ENCODE peak calls at places on chromosomes 3 and 15, in six cellular contexts. One of them, this sample, is unnamed.

GRCh38 chr3:32818431-32819085 is 761 bp downstream of the TRIM71 start:
- DNase-seq in activated naive CD4-positive, alpha-beta T cell: no peak
- DNase-seq in activated T-helper 9 cell treated with anti-CD3 and anti-CD28 coated beads, Interleukin-2, amount 50 U/mL, for 16 hours: no peak
- DNase-seq in stimulated activated CD8-positive, alpha-beta memory T cell treated with anti-CD3 and anti-CD28 coated beads, Interleukin-7, amount 100 ng/mL, for 24 hours: no peak
- DNase-seq in NCI-H524: no peak
- DNase-seq in EL: no peak
- DNase-seq in this sample: no peak

GRCh38 chr3:139327231-139327630 is 16.6 kb upstream of the MRPS22 start:
- DNase-seq in activated naive CD4-positive, alpha-beta T cell: no peak
- DNase-seq in activated T-helper 9 cell treated with anti-CD3 and anti-CD28 coated beads, Interleukin-2, amount 50 U/mL, for 16 hours: no peak
- DNase-seq in stimulated activated CD8-positive, alpha-beta memory T cell treated with anti-CD3 and anti-CD28 coated beads, Interleukin-7, amount 100 ng/mL, for 24 hours: no peak
- DNase-seq in NCI-H524: no peak
- DNase-seq in EL: no peak
- DNase-seq in this sample: no peak

GRCh38 chr3:75983609-75984290 is 198.4 kb upstream of the ZNF717 start:
- DNase-seq in activated naive CD4-positive, alpha-beta T cell: no peak
- DNase-seq in activated T-helper 9 cell treated with anti-CD3 and anti-CD28 coated beads, Interleukin-2, amount 50 U/mL, for 16 hours: no peak
- DNase-seq in stimulated activated CD8-positive, alpha-beta memory T cell treated with anti-CD3 and anti-CD28 coated beads, Interleukin-7, amount 100 ng/mL, for 24 hours: no peak
- DNase-seq in NCI-H524: no peak
- DNase-seq in EL: peak
- DNase-seq in this sample: no peak

GRCh38 chr15:41981373-41982132 is 9.2 kb upstream of the EHD4 start:
- DNase-seq in activated naive CD4-positive, alpha-beta T cell: no peak
- DNase-seq in activated T-helper 9 cell treated with anti-CD3 and anti-CD28 coated beads, Interleukin-2, amount 50 U/mL, for 16 hours: no peak
- DNase-seq in stimulated activated CD8-positive, alpha-beta memory T cell treated with anti-CD3 and anti-CD28 coated beads, Interleukin-7, amount 100 ng/mL, for 24 hours: no peak
- DNase-seq in NCI-H524: no peak
- DNase-seq in EL: peak
- DNase-seq in this sample: no peak

GRCh38 chr15:36363335-36363734 is 216.1 kb upstream of the CDIN1 start:
- DNase-seq in activated naive CD4-positive, alpha-beta T cell: no peak
- DNase-seq in activated T-helper 9 cell treated with anti-CD3 and anti-CD28 coated beads, Interleukin-2, amount 50 U/mL, for 16 hours: no peak
- DNase-seq in stimulated activated CD8-positive, alpha-beta memory T cell treated with anti-CD3 and anti-CD28 coated beads, Interleukin-7, amount 100 ng/mL, for 24 hours: no peak
- DNase-seq in NCI-H524: no peak
- DNase-seq in EL: peak
- DNase-seq in this sample: no peak

GRCh38 chr15:74775132-74775562 is 6.7 kb upstream of the CSK start:
- DNase-seq in activated naive CD4-positive, alpha-beta T cell: no peak
- DNase-seq in activated T-helper 9 cell treated with anti-CD3 and anti-CD28 coated beads, Interleukin-2, amount 50 U/mL, for 16 hours: no peak
- DNase-seq in stimulated activated CD8-positive, alpha-beta memory T cell treated with anti-CD3 and anti-CD28 coated beads, Interleukin-7, amount 100 ng/mL, for 24 hours: no peak
- DNase-seq in NCI-H524: no peak
- DNase-seq in EL: no peak
- DNase-seq in this sample: no peak

GRCh38 chr3:19106307-19106706 is 42.0 kb upstream of the KCNH8 start:
- DNase-seq in activated naive CD4-positive, alpha-beta T cell: no peak
- DNase-seq in activated T-helper 9 cell treated with anti-CD3 and anti-CD28 coated beads, Interleukin-2, amount 50 U/mL, for 16 hours: no peak
- DNase-seq in stimulated activated CD8-positive, alpha-beta memory T cell treated with anti-CD3 and anti-CD28 coated beads, Interleukin-7, amount 100 ng/mL, for 24 hours: no peak
- DNase-seq in NCI-H524: no peak
- DNase-seq in EL: no peak
- DNase-seq in this sample: no peak

GRCh38 chr15:88636039-88636438 is 2.8 kb upstream of the ISG20 start:
- DNase-seq in activated naive CD4-positive, alpha-beta T cell: peak
- DNase-seq in activated T-helper 9 cell treated with anti-CD3 and anti-CD28 coated beads, Interleukin-2, amount 50 U/mL, for 16 hours: peak
- DNase-seq in stimulated activated CD8-positive, alpha-beta memory T cell treated with anti-CD3 and anti-CD28 coated beads, Interleukin-7, amount 100 ng/mL, for 24 hours: no peak
- DNase-seq in NCI-H524: no peak
- DNase-seq in EL: no peak
- DNase-seq in this sample: no peak

GRCh38 chr15:84387086-84387485 is 151.5 kb downstream of the GOLGA6L4 start:
- DNase-seq in activated naive CD4-positive, alpha-beta T cell: no peak
- DNase-seq in activated T-helper 9 cell treated with anti-CD3 and anti-CD28 coated beads, Interleukin-2, amount 50 U/mL, for 16 hours: no peak
- DNase-seq in stimulated activated CD8-positive, alpha-beta memory T cell treated with anti-CD3 and anti-CD28 coated beads, Interleukin-7, amount 100 ng/mL, for 24 hours: no peak
- DNase-seq in NCI-H524: no peak
- DNase-seq in EL: no peak
- DNase-seq in this sample: no peak

GRCh38 chr3:19348929-19349564 is 200.7 kb downstream of the KCNH8 start:
- DNase-seq in activated naive CD4-positive, alpha-beta T cell: no peak
- DNase-seq in activated T-helper 9 cell treated with anti-CD3 and anti-CD28 coated beads, Interleukin-2, amount 50 U/mL, for 16 hours: no peak
- DNase-seq in stimulated activated CD8-positive, alpha-beta memory T cell treated with anti-CD3 and anti-CD28 coated beads, Interleukin-7, amount 100 ng/mL, for 24 hours: no peak
- DNase-seq in NCI-H524: peak
- DNase-seq in EL: peak
- DNase-seq in this sample: peak

GRCh38 chr3:29515451-29515850 is 234.6 kb downstream of the RBMS3 start:
- DNase-seq in activated naive CD4-positive, alpha-beta T cell: no peak
- DNase-seq in activated T-helper 9 cell treated with anti-CD3 and anti-CD28 coated beads, Interleukin-2, amount 50 U/mL, for 16 hours: no peak
- DNase-seq in stimulated activated CD8-positive, alpha-beta memory T cell treated with anti-CD3 and anti-CD28 coated beads, Interleukin-7, amount 100 ng/mL, for 24 hours: no peak
- DNase-seq in NCI-H524: no peak
- DNase-seq in EL: peak
- DNase-seq in this sample: no peak

GRCh38 chr3:98199020-98199419 is 32.5 kb downstream of the OR5H15 start:
- DNase-seq in activated naive CD4-positive, alpha-beta T cell: no peak
- DNase-seq in activated T-helper 9 cell treated with anti-CD3 and anti-CD28 coated beads, Interleukin-2, amount 50 U/mL, for 16 hours: no peak
- DNase-seq in stimulated activated CD8-positive, alpha-beta memory T cell treated with anti-CD3 and anti-CD28 coated beads, Interleukin-7, amount 100 ng/mL, for 24 hours: no peak
- DNase-seq in NCI-H524: no peak
- DNase-seq in EL: no peak
- DNase-seq in this sample: no peak

GRCh38 chr15:90558182-90558581 is 28.5 kb downstream of the CRTC3 start:
- DNase-seq in activated naive CD4-positive, alpha-beta T cell: no peak
- DNase-seq in activated T-helper 9 cell treated with anti-CD3 and anti-CD28 coated beads, Interleukin-2, amount 50 U/mL, for 16 hours: no peak
- DNase-seq in stimulated activated CD8-positive, alpha-beta memory T cell treated with anti-CD3 and anti-CD28 coated beads, Interleukin-7, amount 100 ng/mL, for 24 hours: no peak
- DNase-seq in NCI-H524: no peak
- DNase-seq in EL: no peak
- DNase-seq in this sample: peak

GRCh38 chr3:146090521-146090920 is 70.5 kb downstream of the PLOD2 start:
- DNase-seq in activated naive CD4-positive, alpha-beta T cell: no peak
- DNase-seq in activated T-helper 9 cell treated with anti-CD3 and anti-CD28 coated beads, Interleukin-2, amount 50 U/mL, for 16 hours: no peak
- DNase-seq in stimulated activated CD8-positive, alpha-beta memory T cell treated with anti-CD3 and anti-CD28 coated beads, Interleukin-7, amount 100 ng/mL, for 24 hours: no peak
- DNase-seq in NCI-H524: no peak
- DNase-seq in EL: no peak
- DNase-seq in this sample: no peak

GRCh38 chr15:78392430-78392829 is 45.6 kb upstream of the IREB2 start:
- DNase-seq in activated naive CD4-positive, alpha-beta T cell: no peak
- DNase-seq in activated T-helper 9 cell treated with anti-CD3 and anti-CD28 coated beads, Interleukin-2, amount 50 U/mL, for 16 hours: no peak
- DNase-seq in stimulated activated CD8-positive, alpha-beta memory T cell treated with anti-CD3 and anti-CD28 coated beads, Interleukin-7, amount 100 ng/mL, for 24 hours: no peak
- DNase-seq in NCI-H524: no peak
- DNase-seq in EL: no peak
- DNase-seq in this sample: no peak

GRCh38 chr15:24917431-24917830 is 37.4 kb upstream of the SNRPN start:
- DNase-seq in activated naive CD4-positive, alpha-beta T cell: no peak
- DNase-seq in activated T-helper 9 cell treated with anti-CD3 and anti-CD28 coated beads, Interleukin-2, amount 50 U/mL, for 16 hours: no peak
- DNase-seq in stimulated activated CD8-positive, alpha-beta memory T cell treated with anti-CD3 and anti-CD28 coated beads, Interleukin-7, amount 100 ng/mL, for 24 hours: no peak
- DNase-seq in NCI-H524: no peak
- DNase-seq in EL: no peak
- DNase-seq in this sample: no peak

GRCh38 chr3:133895208-133896001 is at the start of gene RAB6B:
- DNase-seq in activated naive CD4-positive, alpha-beta T cell: no peak
- DNase-seq in activated T-helper 9 cell treated with anti-CD3 and anti-CD28 coated beads, Interleukin-2, amount 50 U/mL, for 16 hours: no peak
- DNase-seq in stimulated activated CD8-positive, alpha-beta memory T cell treated with anti-CD3 and anti-CD28 coated beads, Interleukin-7, amount 100 ng/mL, for 24 hours: no peak
- DNase-seq in NCI-H524: no peak
- DNase-seq in EL: peak
- DNase-seq in this sample: peak

GRCh38 chr15:80861776-80862175 is 82.6 kb downstream of the CEMIP start:
- DNase-seq in activated naive CD4-positive, alpha-beta T cell: no peak
- DNase-seq in activated T-helper 9 cell treated with anti-CD3 and anti-CD28 coated beads, Interleukin-2, amount 50 U/mL, for 16 hours: no peak
- DNase-seq in stimulated activated CD8-positive, alpha-beta memory T cell treated with anti-CD3 and anti-CD28 coated beads, Interleukin-7, amount 100 ng/mL, for 24 hours: no peak
- DNase-seq in NCI-H524: no peak
- DNase-seq in EL: no peak
- DNase-seq in this sample: peak

GRCh38 chr3:177440456-177441105 is 243.3 kb upstream of the TBL1XR1 start:
- DNase-seq in activated naive CD4-positive, alpha-beta T cell: no peak
- DNase-seq in activated T-helper 9 cell treated with anti-CD3 and anti-CD28 coated beads, Interleukin-2, amount 50 U/mL, for 16 hours: no peak
- DNase-seq in stimulated activated CD8-positive, alpha-beta memory T cell treated with anti-CD3 and anti-CD28 coated beads, Interleukin-7, amount 100 ng/mL, for 24 hours: no peak
- DNase-seq in NCI-H524: peak
- DNase-seq in EL: peak
- DNase-seq in this sample: peak

GRCh38 chr15:65829150-65829764 is 37.2 kb upstream of the DENND4A start:
- DNase-seq in activated naive CD4-positive, alpha-beta T cell: no peak
- DNase-seq in activated T-helper 9 cell treated with anti-CD3 and anti-CD28 coated beads, Interleukin-2, amount 50 U/mL, for 16 hours: no peak
- DNase-seq in stimulated activated CD8-positive, alpha-beta memory T cell treated with anti-CD3 and anti-CD28 coated beads, Interleukin-7, amount 100 ng/mL, for 24 hours: no peak
- DNase-seq in NCI-H524: peak
- DNase-seq in EL: peak
- DNase-seq in this sample: peak

GRCh38 chr15:91908401-91908800 is 54.9 kb downstream of the SLCO3A1 start:
- DNase-seq in activated naive CD4-positive, alpha-beta T cell: no peak
- DNase-seq in activated T-helper 9 cell treated with anti-CD3 and anti-CD28 coated beads, Interleukin-2, amount 50 U/mL, for 16 hours: no peak
- DNase-seq in stimulated activated CD8-positive, alpha-beta memory T cell treated with anti-CD3 and anti-CD28 coated beads, Interleukin-7, amount 100 ng/mL, for 24 hours: no peak
- DNase-seq in NCI-H524: no peak
- DNase-seq in EL: peak
- DNase-seq in this sample: no peak

GRCh38 chr3:72077473-72078259 is 292.7 kb upstream of the PROK2 start:
- DNase-seq in activated naive CD4-positive, alpha-beta T cell: no peak
- DNase-seq in activated T-helper 9 cell treated with anti-CD3 and anti-CD28 coated beads, Interleukin-2, amount 50 U/mL, for 16 hours: no peak
- DNase-seq in stimulated activated CD8-positive, alpha-beta memory T cell treated with anti-CD3 and anti-CD28 coated beads, Interleukin-7, amount 100 ng/mL, for 24 hours: no peak
- DNase-seq in NCI-H524: no peak
- DNase-seq in EL: no peak
- DNase-seq in this sample: no peak

GRCh38 chr15:35306361-35306981 is 221.4 kb upstream of the NANOGP8 start:
- DNase-seq in activated naive CD4-positive, alpha-beta T cell: no peak
- DNase-seq in activated T-helper 9 cell treated with anti-CD3 and anti-CD28 coated beads, Interleukin-2, amount 50 U/mL, for 16 hours: no peak
- DNase-seq in stimulated activated CD8-positive, alpha-beta memory T cell treated with anti-CD3 and anti-CD28 coated beads, Interleukin-7, amount 100 ng/mL, for 24 hours: no peak
- DNase-seq in NCI-H524: no peak
- DNase-seq in EL: peak
- DNase-seq in this sample: peak

GRCh38 chr15:100328796-100329195 is 13.0 kb downstream of the ADAMTS17 start:
- DNase-seq in activated naive CD4-positive, alpha-beta T cell: no peak
- DNase-seq in activated T-helper 9 cell treated with anti-CD3 and anti-CD28 coated beads, Interleukin-2, amount 50 U/mL, for 16 hours: no peak
- DNase-seq in stimulated activated CD8-positive, alpha-beta memory T cell treated with anti-CD3 and anti-CD28 coated beads, Interleukin-7, amount 100 ng/mL, for 24 hours: no peak
- DNase-seq in NCI-H524: no peak
- DNase-seq in EL: no peak
- DNase-seq in this sample: no peak

GRCh38 chr15:98884894-98885293 is 122.7 kb downstream of the PGPEP1L start:
- DNase-seq in activated naive CD4-positive, alpha-beta T cell: no peak
- DNase-seq in activated T-helper 9 cell treated with anti-CD3 and anti-CD28 coated beads, Interleukin-2, amount 50 U/mL, for 16 hours: no peak
- DNase-seq in stimulated activated CD8-positive, alpha-beta memory T cell treated with anti-CD3 and anti-CD28 coated beads, Interleukin-7, amount 100 ng/mL, for 24 hours: no peak
- DNase-seq in NCI-H524: no peak
- DNase-seq in EL: no peak
- DNase-seq in this sample: peak

GRCh38 chr15:74497584-74497983 is 36.6 kb upstream of the UBL7 start:
- DNase-seq in activated naive CD4-positive, alpha-beta T cell: no peak
- DNase-seq in activated T-helper 9 cell treated with anti-CD3 and anti-CD28 coated beads, Interleukin-2, amount 50 U/mL, for 16 hours: no peak
- DNase-seq in stimulated activated CD8-positive, alpha-beta memory T cell treated with anti-CD3 and anti-CD28 coated beads, Interleukin-7, amount 100 ng/mL, for 24 hours: no peak
- DNase-seq in NCI-H524: peak
- DNase-seq in EL: peak
- DNase-seq in this sample: no peak

GRCh38 chr3:82281205-82281604 is 519.8 kb upstream of the GBE1 start:
- DNase-seq in activated naive CD4-positive, alpha-beta T cell: no peak
- DNase-seq in activated T-helper 9 cell treated with anti-CD3 and anti-CD28 coated beads, Interleukin-2, amount 50 U/mL, for 16 hours: no peak
- DNase-seq in stimulated activated CD8-positive, alpha-beta memory T cell treated with anti-CD3 and anti-CD28 coated beads, Interleukin-7, amount 100 ng/mL, for 24 hours: no peak
- DNase-seq in NCI-H524: no peak
- DNase-seq in EL: no peak
- DNase-seq in this sample: no peak

This sample was measured in G401.